ENCODE peak calls at places on chromosome 1, in ten cellular contexts. U is PC-9, L is HL-60, N is lung, B is HFF-Myc, H is uterus, M is mucosa of descending colon, K is fibroblast of lung, D is BJ, J is AG09309. G is an unnamed sample.

GRCh38 chr1:217539510-217539909 is 91.4 kb downstream of the GPATCH2 start:
- DNase-seq in H (no peak), B (no peak), U (no peak), K (no peak), N (no peak), J (no peak), M (no peak), D (no peak), L (no peak), G (no peak)

GRCh38 chr1:231020139-231020601 is 19.9 kb downstream of the FAM89A start:
- DNase-seq in B (peak), M (no peak), K (no peak), H (no peak), L (peak), U (no peak), N (peak), J (no peak), D (no peak), G (no peak)

GRCh38 chr1:20308569-20308968 is 17.9 kb downstream of the VWA5B1 start:
- DNase-seq in M (no peak), N (no peak), H (no peak), J (no peak), B (no peak), D (no peak), K (no peak), L (no peak), U (no peak), G (no peak)

GRCh38 chr1:212060632-212061472 is 25.3 kb downstream of the DTL start:
- DNase-seq in B (no peak), L (no peak), J (no peak), M (no peak), U (no peak), N (no peak), H (no peak), D (no peak), K (peak), G (peak)

GRCh38 chr1:227856147-227856858 is 40.8 kb downstream of the PRSS38 start:
- DNase-seq in B (no peak), J (no peak), D (no peak), M (no peak), H (no peak), U (no peak), L (no peak), K (no peak), N (no peak), G (no peak)

GRCh38 chr1:199859525-199859924 is 168.0 kb upstream of the NR5A2 start:
- DNase-seq in U (peak), H (no peak), D (no peak), M (no peak), N (no peak), L (peak), K (peak), J (peak), B (peak), G (no peak)

GRCh38 chr1:58363639-58364038 is 182.9 kb downstream of the OMA1 start:
- DNase-seq in M (no peak), J (no peak), U (no peak), D (no peak), L (no peak), B (no peak), H (no peak), K (no peak), N (no peak), G (no peak)

GRCh38 chr1:14924455-14925325 is 228.9 kb upstream of the TMEM51 start:
- DNase-seq in H (peak), B (no peak), L (no peak), M (peak), J (no peak), U (peak), K (peak), N (no peak), D (no peak), G (no peak)

GRCh38 chr1:181630398-181630797 is 147.1 kb downstream of the CACNA1E start:
- DNase-seq in H (no peak), K (no peak), B (no peak), N (no peak), L (no peak), D (no peak), U (no peak), J (no peak), M (no peak), G (no peak)

GRCh38 chr1:30888391-30888790 is 20.2 kb downstream of the SDC3 start:
- DNase-seq in J (peak), M (peak), H (peak), L (no peak), U (no peak), D (peak), K (peak), N (no peak), B (peak), G (peak)

GRCh38 chr1:86429122-86429725 is 5.3 kb downstream of the CLCA2 start:
- DNase-seq in D (no peak), N (no peak), L (no peak), H (no peak), J (no peak), M (no peak), U (no peak), K (peak), B (no peak), G (no peak)

GRCh38 chr1:25774921-25775774 is 24.8 kb upstream of the SELENON start:
- DNase-seq in M (no peak), H (no peak), U (peak), B (no peak), L (peak), K (no peak), N (no peak), D (no peak), J (no peak), G (no peak)

GRCh38 chr1:171961861-171962260 is 120.6 kb downstream of the DNM3 start:
- DNase-seq in B (no peak), M (no peak), N (no peak), U (no peak), H (no peak), K (no peak), D (no peak), L (no peak), J (no peak), G (no peak)

GRCh38 chr1:22804333-22804906 is 93.8 kb downstream of the EPHB2 start:
- DNase-seq in D (no peak), H (no peak), J (no peak), K (peak), L (no peak), M (no peak), B (no peak), U (no peak), N (no peak), G (no peak)

GRCh38 chr1:198496216-198497143 is 44.0 kb downstream of the ATP6V1G3 start:
- DNase-seq in B (no peak), J (peak), N (no peak), M (no peak), U (peak), K (peak), H (no peak), L (no peak), D (peak), G (no peak)

GRCh38 chr1:46822248-46822826 is 23.5 kb downstream of the CYP4B1 start:
- DNase-seq in K (no peak), B (no peak), H (no peak), J (no peak), D (no peak), U (no peak), N (no peak), L (no peak), M (no peak), G (no peak)

GRCh38 chr1:6083385-6083784 is 37.7 kb downstream of the KCNAB2 start:
- DNase-seq in H (no peak), N (no peak), J (no peak), L (no peak), U (no peak), B (no peak), M (no peak), D (no peak), K (no peak), G (no peak)

GRCh38 chr1:6084781-6085495 is 39.2 kb downstream of the KCNAB2 start:
- DNase-seq in M (no peak), J (no peak), D (no peak), N (no peak), L (no peak), K (no peak), B (no peak), H (no peak), U (no peak), G (no peak)

GRCh38 chr1:6082430-6082971 is 36.8 kb downstream of the KCNAB2 start:
- DNase-seq in N (no peak), K (no peak), L (peak), D (no peak), M (no peak), H (peak), B (no peak), J (no peak), U (no peak), G (no peak)

GRCh38 chr1:6085666-6086065 is 40.0 kb downstream of the KCNAB2 start:
- DNase-seq in H (no peak), L (no peak), D (no peak), K (no peak), J (no peak), B (no peak), M (no peak), U (no peak), N (no peak), G (no peak)

GRCh38 chr1:6083801-6084467 is 38.2 kb downstream of the KCNAB2 start:
- DNase-seq in U (no peak), K (peak), L (no peak), D (no peak), H (no peak), B (no peak), N (no peak), M (no peak), J (peak), G (no peak)
- TF ChIP-seq CTCF in U (no peak), K (no peak), L (no peak), D (no peak), H (no peak), B (no peak), N (no peak), M (no peak), J (no peak), G (no peak)

GRCh38 chr1:61921435-61921834 is 179.2 kb downstream of the PATJ start:
- DNase-seq in K (no peak), J (no peak), B (no peak), H (no peak), L (no peak), N (no peak), D (no peak), U (no peak), M (no peak), G (no peak)
- TF ChIP-seq CTCF in K (peak), J (peak), B (peak), H (no peak), L (no peak), N (no peak), D (peak), U (peak), M (no peak), G (no peak)

DNA sequence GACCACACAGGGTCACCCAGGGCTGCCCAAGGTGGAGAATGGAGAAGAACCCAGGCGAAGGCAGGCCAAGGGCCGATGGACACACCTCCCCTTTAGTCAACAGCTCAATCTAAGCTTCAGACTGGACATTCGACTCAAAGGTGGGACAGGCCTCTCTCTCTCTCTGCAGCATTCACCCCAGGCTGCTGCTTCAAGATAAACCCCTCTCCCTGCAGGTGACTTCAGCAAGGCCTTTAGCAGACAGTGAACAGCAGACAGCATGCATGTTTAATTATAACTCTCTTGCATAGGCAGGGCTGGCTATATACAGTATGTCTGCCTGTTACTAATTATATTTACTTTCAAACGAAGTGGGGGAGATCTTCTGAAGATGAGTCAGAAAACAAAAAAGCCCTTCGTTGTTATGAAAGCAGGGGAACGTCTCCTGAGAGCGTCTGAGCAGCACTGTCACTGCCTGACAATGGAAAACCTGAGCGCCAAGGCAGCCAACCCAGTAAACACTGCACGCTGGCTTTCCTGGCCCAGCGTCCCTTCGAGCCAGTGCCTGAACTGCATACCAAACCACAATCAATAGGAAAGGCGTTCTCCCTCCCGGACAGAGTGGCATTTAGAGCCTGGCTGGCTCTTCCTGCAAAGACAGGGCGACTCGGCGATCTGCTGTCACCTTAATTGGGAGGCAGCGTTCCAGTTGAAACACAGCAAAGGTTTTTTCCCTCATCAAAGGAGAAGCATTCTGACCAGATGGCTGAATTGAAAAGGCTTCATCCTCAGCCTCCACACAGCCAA is 54.1 kb downstream of the TOMM20 start:
- DNase-seq in K (peak), H (peak), L (no peak), U (peak), J (peak), N (no peak), D (peak), B (peak), M (peak), G (no peak)
- TF ChIP-seq CTCF in K (no peak), H (no peak), L (no peak), U (no peak), J (no peak), N (no peak), D (no peak), B (no peak), M (no peak), G (no peak)

DNA sequence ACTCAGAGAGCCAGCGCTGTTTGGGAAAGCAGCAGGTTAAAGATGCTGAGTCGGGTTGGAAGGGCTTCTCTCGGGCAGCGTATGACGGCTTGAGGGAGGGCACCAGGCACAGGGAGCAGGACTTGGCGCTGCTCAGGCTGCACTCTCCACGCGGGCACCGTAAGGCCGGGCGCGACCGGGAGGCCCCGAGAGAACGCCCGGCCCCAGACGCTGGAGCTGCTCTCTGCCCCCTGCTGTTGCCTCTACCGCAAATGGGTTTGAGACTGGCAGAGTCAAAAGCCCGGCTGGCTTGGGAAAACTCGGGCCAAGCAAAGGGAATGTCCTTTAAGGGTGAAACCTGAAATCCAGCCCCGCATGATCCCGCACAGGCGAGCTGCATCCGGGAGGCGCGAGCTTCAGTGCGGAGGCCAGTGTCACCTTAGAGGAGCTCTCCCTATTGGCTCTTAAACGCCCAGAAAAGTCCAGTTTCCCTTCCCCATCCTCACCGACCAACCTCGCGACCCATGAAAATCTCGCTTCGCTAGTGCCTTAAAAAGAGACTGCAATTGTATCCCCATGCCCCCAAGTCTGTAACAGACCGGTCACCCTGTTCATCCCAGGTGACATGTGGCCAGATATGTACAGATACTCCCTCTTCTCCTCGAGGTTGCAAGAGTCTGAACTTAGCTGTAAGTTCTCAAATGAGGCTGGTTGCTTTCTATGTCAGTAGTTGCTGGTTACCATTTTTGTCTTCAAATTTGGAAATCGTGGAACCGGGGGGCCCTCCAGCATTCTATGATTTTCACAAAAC is 1.1 kb downstream of the PRRX1 start:
- DNase-seq in D (no peak), N (no peak), L (no peak), H (peak), U (no peak), K (peak), M (peak), J (no peak), B (no peak), G (no peak)
- TF ChIP-seq CTCF in D (peak), N (no peak), L (no peak), H (no peak), U (no peak), K (no peak), M (no peak), J (peak), B (peak), G (peak)

DNA sequence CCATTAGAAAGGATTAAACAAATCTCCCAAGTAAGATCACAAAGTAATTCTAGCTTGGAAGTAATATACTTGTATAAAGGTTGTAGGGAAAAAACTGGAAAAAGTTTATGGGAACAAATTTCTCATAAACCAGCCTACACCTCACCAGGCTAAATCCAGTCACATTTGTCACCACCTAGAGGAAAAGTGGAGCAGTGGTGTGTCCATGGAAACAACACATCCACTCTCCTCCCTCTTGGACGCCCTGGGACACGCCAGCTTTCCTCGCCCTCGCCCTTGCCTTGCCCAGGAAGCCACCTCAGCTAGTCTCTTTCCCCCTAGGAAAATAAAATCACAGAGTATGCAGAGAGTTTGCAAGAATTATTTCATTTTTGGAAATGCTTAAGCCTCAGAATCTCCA is 2.2 kb downstream of the PALMD start:
- DNase-seq in N (peak), U (no peak), M (no peak), J (no peak), K (peak), D (no peak), H (no peak), L (no peak), B (no peak), G (no peak)
- TF ChIP-seq CTCF in N (no peak), U (peak), M (no peak), J (peak), K (no peak), D (no peak), H (peak), L (no peak), B (no peak), G (peak)

GRCh38 chr1:247491328-247491727 is 33.4 kb upstream of the OR2B11 start:
- DNase-seq in L (no peak), M (no peak), D (no peak), H (no peak), B (no peak), J (no peak), U (no peak), N (no peak), K (no peak), G (no peak)

GRCh38 chr1:247482747-247483146 is 24.8 kb upstream of the OR2B11 start:
- DNase-seq in B (no peak), M (no peak), H (no peak), U (no peak), K (no peak), L (no peak), J (no peak), D (peak), N (no peak), G (no peak)

DNA sequence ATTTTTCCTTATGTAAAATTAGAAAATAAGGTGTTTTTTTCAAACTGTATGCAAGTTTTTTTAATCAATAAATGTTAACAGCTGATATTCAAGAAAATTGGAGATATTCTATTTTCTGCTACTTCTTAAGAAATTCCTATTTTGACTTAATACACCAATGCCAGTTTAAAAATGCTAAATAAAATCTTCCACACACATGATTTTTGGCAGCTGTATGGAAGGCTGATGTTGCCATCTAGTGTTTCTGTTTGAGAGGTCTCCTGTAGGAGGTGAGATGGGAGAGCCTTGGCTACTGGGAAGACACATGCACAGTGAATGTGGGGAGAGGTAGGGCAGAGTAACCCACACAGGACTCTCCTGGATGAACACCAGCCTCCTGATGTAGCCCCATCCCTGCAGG is 29.2 kb upstream of the OR2B11 start:
- DNase-seq in L (peak), N (no peak), B (no peak), D (no peak), M (peak), J (no peak), U (peak), H (no peak), K (no peak), G (peak)
- TF ChIP-seq CTCF in L (peak), N (peak), B (peak), D (peak), M (peak), J (peak), U (peak), H (peak), K (peak), G (peak)

GRCh38 chr1:93874025-93874651 is 4.9 kb downstream of the DNTTIP2 start:
- DNase-seq in U (no peak), L (no peak), N (no peak), K (peak), D (no peak), B (peak), M (no peak), J (peak), H (no peak), G (no peak)
- TF ChIP-seq CTCF in U (peak), L (peak), N (no peak), K (peak), D (peak), B (peak), M (no peak), J (peak), H (peak), G (peak)

DNA sequence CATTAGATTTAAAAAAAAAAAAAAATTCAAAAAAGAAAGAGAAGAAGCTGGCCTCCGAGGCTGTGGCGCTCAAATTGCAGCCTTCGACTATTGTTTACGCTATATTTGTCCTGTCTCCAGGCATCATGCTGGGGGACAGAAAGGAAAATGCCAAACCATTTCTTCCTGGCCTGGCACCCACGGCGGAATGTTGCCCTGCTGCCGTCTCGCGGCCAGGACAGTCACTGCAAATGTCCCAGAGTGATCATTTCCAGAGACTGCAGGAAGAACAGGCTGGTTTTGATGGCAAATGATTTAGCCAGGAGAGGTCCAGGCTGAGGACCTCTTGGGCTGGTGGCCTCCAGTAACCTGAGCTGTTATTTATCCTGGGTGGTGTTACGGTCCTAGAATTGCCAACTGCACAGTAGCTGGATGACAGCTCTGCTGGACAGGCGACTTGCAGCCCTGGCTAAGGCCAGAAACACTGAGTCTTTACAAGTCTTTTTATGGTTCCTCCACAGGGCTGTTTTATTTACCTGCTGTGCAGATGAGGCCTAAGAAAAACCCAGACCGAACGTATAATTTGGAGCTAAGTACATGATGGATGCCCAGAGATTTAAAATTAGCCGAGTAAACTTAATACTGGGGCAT is 30.2 kb upstream of the LRRC38 start:
- DNase-seq in K (peak), B (no peak), U (peak), D (no peak), H (no peak), N (peak), J (no peak), L (no peak), M (peak), G (no peak)
- TF ChIP-seq CTCF in K (no peak), B (no peak), U (no peak), D (no peak), H (peak), N (peak), J (no peak), L (peak), M (no peak), G (peak)

G was measured in kidney epithelial cell.